ENCODE peak calls at places on chromosome 21, in seven cellular contexts. Z, I, H, K, P, X and Y are unnamed samples.

GRCh38 chr21:41961753-41962152 is 7.9 kb upstream of the C2CD2 start:
- DNase-seq in Z (no peak), I (no peak), H (no peak), K (no peak), P (no peak), X (no peak), Y (no peak)

GRCh38 chr21:35382696-35383095 is 333.6 kb upstream of the RUNX1 start:
- DNase-seq in Z (no peak), I (no peak), H (no peak), K (peak), P (no peak), X (no peak), Y (no peak)

GRCh38 chr21:45410865-45411809 is 6.2 kb downstream of the COL18A1 start:
- DNase-seq in Z (no peak), I (no peak), H (no peak), K (no peak), P (peak), X (no peak), Y (no peak)

GRCh38 chr21:37866027-37866426 is 50.2 kb downstream of the KCNJ6 start:
- DNase-seq in Z (no peak), I (no peak), H (no peak), K (peak), P (peak), X (no peak), Y (peak)

GRCh38 chr21:36854391-36854790 is 112.1 kb downstream of the HLCS start:
- DNase-seq in Z (no peak), I (no peak), H (no peak), K (peak), P (peak), X (peak), Y (peak)

GRCh38 chr21:42047821-42048613 is 23.1 kb upstream of the UMODL1 start:
- DNase-seq in Z (no peak), I (peak), H (no peak), K (peak), P (no peak), X (no peak), Y (no peak)

GRCh38 chr21:46152939-46153258 is 2.5 kb downstream of the FTCD start:
- DNase-seq in Z (no peak), I (no peak), H (no peak), K (no peak), P (no peak), X (no peak), Y (no peak)

GRCh38 chr21:43332461-43332860 is 94.5 kb downstream of the SIK1 start:
- DNase-seq in Z (no peak), I (no peak), H (no peak), K (no peak), P (no peak), X (no peak), Y (no peak)

GRCh38 chr21:34671891-34672290 is 3.1 kb downstream of the CLIC6 start:
- DNase-seq in Z (no peak), I (no peak), H (no peak), K (no peak), P (no peak), X (no peak), Y (no peak)

GRCh38 chr21:41403331-41403730 is 22.7 kb upstream of the MX1 start:
- DNase-seq in Z (no peak), I (no peak), H (no peak), K (no peak), P (no peak), X (no peak), Y (no peak)

GRCh38 chr21:34526618-34527290 is 14.7 kb upstream of the KCNE1 start:
- DNase-seq in Z (peak), I (peak), H (no peak), K (peak), P (no peak), X (peak), Y (no peak)

GRCh38 chr21:46182548-46183336 is 1.5 kb downstream of the SPATC1L start:
- DNase-seq in Z (no peak), I (no peak), H (no peak), K (no peak), P (no peak), X (no peak), Y (no peak)

GRCh38 chr21:23534833-23535232 is 2072.4 kb downstream of the MRPL39 start:
- DNase-seq in Z (no peak), I (no peak), H (no peak), K (no peak), P (peak), X (no peak), Y (no peak)

GRCh38 chr21:26194811-26195251 is 24.3 kb upstream of the APP start:
- DNase-seq in Z (no peak), I (no peak), H (no peak), K (peak), P (no peak), X (no peak), Y (no peak)

GRCh38 chr21:44569861-44570517 is 3.5 kb upstream of the KRTAP10-4 start:
- DNase-seq in Z (no peak), I (no peak), H (no peak), K (no peak), P (no peak), X (no peak), Y (no peak)

GRCh38 chr21:33558777-33559421 is 16.1 kb downstream of the SON start:
- DNase-seq in Z (no peak), I (no peak), H (no peak), K (no peak), P (no peak), X (no peak), Y (no peak)

GRCh38 chr21:34996304-34997081 is 52.6 kb downstream of the RUNX1 start:
- DNase-seq in Z (no peak), I (no peak), H (no peak), K (peak), P (no peak), X (no peak), Y (no peak)

GRCh38 chr21:41961282-41961701 is 7.5 kb upstream of the C2CD2 start:
- DNase-seq in Z (no peak), I (no peak), H (no peak), K (peak), P (peak), X (no peak), Y (no peak)

GRCh38 chr21:44376606-44377005 is 23.2 kb downstream of the TRPM2 start:
- DNase-seq in Z (no peak), I (no peak), H (no peak), K (no peak), P (no peak), X (no peak), Y (no peak)

GRCh38 chr21:45074048-45074817 is at the start of gene ADARB1:
- DNase-seq in Z (peak), I (no peak), H (peak), K (peak), P (peak), X (peak), Y (peak)

GRCh38 chr21:14947613-14948160 is 117.1 kb downstream of the NRIP1 start:
- DNase-seq in Z (no peak), I (no peak), H (no peak), K (no peak), P (no peak), X (no peak), Y (no peak)

GRCh38 chr21:32886339-32886738 is 114.8 kb upstream of the PAXBP1 start:
- DNase-seq in Z (no peak), I (no peak), H (peak), K (no peak), P (no peak), X (no peak), Y (no peak)

GRCh38 chr21:42384999-42385398 is 10.9 kb downstream of the TMPRSS3 start:
- DNase-seq in Z (no peak), I (no peak), H (no peak), K (no peak), P (no peak), X (no peak), Y (no peak)

GRCh38 chr21:45992311-45993209 is 11.0 kb downstream of the COL6A1 start:
- DNase-seq in Z (no peak), I (no peak), H (peak), K (no peak), P (no peak), X (no peak), Y (peak)

GRCh38 chr21:41366522-41367151 is 4.8 kb downstream of the MX2 start:
- DNase-seq in Z (no peak), I (no peak), H (no peak), K (peak), P (peak), X (no peak), Y (no peak)

GRCh38 chr21:44702111-44702972 is 5.4 kb downstream of the KRTAP10-12 start:
- DNase-seq in Z (no peak), I (no peak), H (no peak), K (no peak), P (no peak), X (no peak), Y (peak)

GRCh38 chr21:45887121-45887611 is 94.4 kb upstream of the COL6A1 start:
- DNase-seq in Z (no peak), I (no peak), H (no peak), K (no peak), P (no peak), X (no peak), Y (no peak)

GRCh38 chr21:36059823-36060158 is 535 bp downstream of the SETD4 start:
- DNase-seq in Z (no peak), I (no peak), H (peak), K (no peak), P (no peak), X (peak), Y (peak)

GRCh38 chr21:17783816-17784598 is 35.1 kb downstream of the C21orf91 start:
- DNase-seq in Z (no peak), I (no peak), H (peak), K (no peak), P (no peak), X (no peak), Y (no peak)

GRCh38 chr21:29245104-29245643 is 53.5 kb upstream of the BACH1 start:
- DNase-seq in Z (peak), I (no peak), H (no peak), K (no peak), P (no peak), X (no peak), Y (no peak)

GRCh38 chr21:29077651-29078090 is 4.2 kb upstream of the CCT8 start:
- DNase-seq in Z (no peak), I (no peak), H (no peak), K (peak), P (no peak), X (no peak), Y (peak)